ENCODE peak calls at places on chromosomes 3 and 15, in six cellular contexts. K, F, E, V, I and X are unnamed samples.

GRCh38 chr3:135301670-135302069 is 506.6 kb downstream of the EPHB1 start:
- DNase-seq in K (no peak), F (no peak), E (no peak), V (no peak), I (no peak), X (no peak)

GRCh38 chr3:149542375-149543312 is 68.1 kb downstream of the TM4SF4 start:
- DNase-seq in K (no peak), F (no peak), E (no peak), V (no peak), I (no peak), X (no peak)

GRCh38 chr3:111763101-111763500 is 96.0 kb upstream of the PHLDB2 start:
- DNase-seq in K (no peak), F (no peak), E (peak; percentile 42), V (no peak), I (no peak), X (no peak)

GRCh38 chr3:64825404-64825803 is 137.6 kb upstream of the ADAMTS9 start:
- DNase-seq in K (no peak), F (no peak), E (no peak), V (no peak), I (no peak), X (no peak)

GRCh38 chr3:15327941-15328340 is 4.4 kb downstream of the SH3BP5 start:
- DNase-seq in K (peak; percentile 93), F (no peak), E (peak; percentile 16), V (peak; percentile 50), I (peak; percentile 66), X (no peak)

GRCh38 chr15:32651229-32651837 is 9.8 kb downstream of the SCG5 start:
- DNase-seq in K (peak; percentile 14), F (peak; percentile 78), E (peak; percentile 47), V (peak; percentile 79), I (peak; percentile 88), X (peak; percentile 71)

GRCh38 chr3:79040091-79040490 is 727.7 kb downstream of the ROBO1 start:
- DNase-seq in K (no peak), F (no peak), E (no peak), V (no peak), I (no peak), X (no peak)

GRCh38 chr3:99562990-99563607 is 75.3 kb upstream of the COL8A1 start:
- DNase-seq in K (no peak), F (no peak), E (peak; percentile 22), V (no peak), I (peak; percentile 27), X (no peak)

GRCh38 chr3:98613616-98614015 is 20.2 kb upstream of the CPOX start:
- DNase-seq in K (no peak), F (no peak), E (no peak), V (no peak), I (no peak), X (no peak)

GRCh38 chr3:37096292-37096691 is 78.1 kb downstream of the LRRFIP2 start:
- DNase-seq in K (no peak), F (no peak), E (no peak), V (no peak), I (peak; percentile 63), X (no peak)

GRCh38 chr15:89998141-89998661 is 2.9 kb upstream of the ZNF710 start:
- DNase-seq in K (no peak), F (peak; percentile 9), E (peak; percentile 81), V (no peak), I (peak; percentile 44), X (no peak)

GRCh38 chr3:8625991-8626390 is 18.6 kb downstream of the SSUH2 start:
- DNase-seq in K (no peak), F (no peak), E (peak; percentile 41), V (no peak), I (peak; percentile 47), X (no peak)

GRCh38 chr3:39166134-39166710 is 12.8 kb upstream of the CSRNP1 start:
- DNase-seq in K (no peak), F (no peak), E (peak; percentile 79), V (no peak), I (peak; percentile 80), X (no peak)

GRCh38 chr15:34582461-34583357 is 742 bp downstream of the GOLGA8B start:
- DNase-seq in K (no peak), F (peak; percentile 70), E (peak; percentile 50), V (peak; percentile 42), I (peak; percentile 77), X (peak; percentile 82)

GRCh38 chr15:48965972-48966371 is 2.3 kb upstream of the SHC4 start:
- DNase-seq in K (no peak), F (peak; percentile 78), E (peak; percentile 86), V (no peak), I (peak; percentile 53), X (no peak)

GRCh38 chr15:52680041-52680391 is 828 bp upstream of the ATOSA start:
- DNase-seq in K (no peak), F (no peak), E (peak; percentile 5), V (peak; percentile 16), I (peak; percentile 13), X (peak; percentile 20)

GRCh38 chr3:10867384-10867783 is 51.4 kb downstream of the SLC6A11 start:
- DNase-seq in K (no peak), F (no peak), E (peak; percentile 24), V (no peak), I (peak; percentile 44), X (no peak)

GRCh38 chr15:51281368-51281967 is 56.9 kb downstream of the CYP19A1 start:
- DNase-seq in K (peak; percentile 30), F (peak; percentile 83), E (peak; percentile 24), V (peak; percentile 37), I (peak; percentile 83), X (peak; percentile 60)

GRCh38 chr3:175777495-175777894 is 918.4 kb downstream of the NAALADL2 start:
- DNase-seq in K (no peak), F (no peak), E (peak; percentile 1), V (no peak), I (peak; percentile 12), X (no peak)

GRCh38 chr3:67832807-67833206 is 178.4 kb upstream of the SUCLG2 start:
- DNase-seq in K (no peak), F (no peak), E (no peak), V (no peak), I (no peak), X (no peak)

GRCh38 chr3:129794319-129795201 is 99.0 kb downstream of the TMCC1 start:
- DNase-seq in K (no peak), F (peak; percentile 45), E (peak; percentile 97), V (no peak), I (peak; percentile 19), X (peak; percentile 14)

GRCh38 chr3:123732447-123732846 is 147.6 kb upstream of the HACD2 start:
- DNase-seq in K (no peak), F (no peak), E (peak; percentile 97), V (no peak), I (no peak), X (no peak)

GRCh38 chr3:168876346-168877035 is 780.8 kb upstream of the GOLIM4 start:
- DNase-seq in K (no peak), F (no peak), E (no peak), V (no peak), I (no peak), X (no peak)

GRCh38 chr15:69478259-69478687 is 25.7 kb downstream of the RPLP1 start:
- DNase-seq in K (peak; percentile 31), F (peak; percentile 86), E (no peak), V (peak; percentile 63), I (peak; percentile 63), X (peak; percentile 82)

GRCh38 chr15:31758126-31758525 is 272.2 kb upstream of the CHRNA7 start:
- DNase-seq in K (peak; percentile 54), F (no peak), E (no peak), V (no peak), I (no peak), X (peak; percentile 35)

GRCh38 chr3:66442254-66443249 is 58.3 kb downstream of the LRIG1 start:
- DNase-seq in K (peak; percentile 88), F (no peak), E (peak; percentile 41), V (no peak), I (peak; percentile 82), X (no peak)

GRCh38 chr15:39728844-39729243 is 53.8 kb downstream of the FSIP1 start:
- DNase-seq in K (no peak), F (no peak), E (peak; percentile 32), V (no peak), I (no peak), X (no peak)

GRCh38 chr3:158845748-158846350 is 44.0 kb downstream of the MFSD1 start:
- DNase-seq in K (peak; percentile 3), F (peak; percentile 70), E (no peak), V (peak; percentile 56), I (peak; percentile 56), X (peak; percentile 68)

GRCh38 chr3:156230291-156230900 is 110.0 kb downstream of the KCNAB1 start:
- DNase-seq in K (no peak), F (no peak), E (peak; percentile 32), V (no peak), I (no peak), X (no peak)

GRCh38 chr15:40843885-40844542 is at the start of gene SPINT1:
- DNase-seq in K (no peak), F (peak; percentile 58), E (peak; percentile 85), V (peak; percentile 66), I (peak; percentile 31), X (peak; percentile 69)

GRCh38 chr15:35038655-35039534 is 46.2 kb downstream of the NANOGP8 start:
- DNase-seq in K (no peak), F (no peak), E (peak; percentile 17), V (no peak), I (peak; percentile 41), X (no peak)

GRCh38 chr3:78889345-78889744 is 878.5 kb downstream of the ROBO1 start:
- DNase-seq in K (no peak), F (no peak), E (no peak), V (no peak), I (no peak), X (no peak)

GRCh38 chr15:22861151-22861550 is 22.7 kb downstream of the NIPA2 start:
- DNase-seq in K (no peak), F (no peak), E (no peak), V (no peak), I (no peak), X (no peak)

GRCh38 chr15:92889390-92890113 is 10.6 kb upstream of the CHD2 start:
- DNase-seq in K (no peak), F (no peak), E (no peak), V (no peak), I (no peak), X (no peak)

GRCh38 chr3:128076465-128076782 is 24.2 kb downstream of the SEC61A1 start:
- DNase-seq in K (no peak), F (no peak), E (no peak), V (no peak), I (no peak), X (no peak)

GRCh38 chr15:25792128-25792527 is 71.0 kb downstream of the ATP10A start:
- DNase-seq in K (no peak), F (no peak), E (no peak), V (no peak), I (no peak), X (no peak)